ENCODE peak calls at places on chromosomes 13 and 19, in seven cellular contexts. W is AG10803, B is HCT116, N is mucosa of descending colon, O is HL-60, Q is suprapubic skin, V is neural progenitor cell. H is an unnamed sample.

GRCh38 chr19:39411006-39411831 is 1.2 kb upstream of the PLEKHG2 start:
- DNase-seq in W (peak), B (no peak), N (peak), O (peak), Q (peak), V (no peak), H (no peak)

GRCh38 chr13:113979791-113980471 is 6.1 kb upstream of the C13orf46 start:
- DNase-seq in W (no peak), B (no peak), N (no peak), O (no peak), Q (no peak), V (no peak), H (no peak)

GRCh38 chr13:34128661-34129060 is 310.7 kb downstream of the RFC3 start:
- DNase-seq in W (peak), B (no peak), N (no peak), O (no peak), Q (no peak), V (no peak), H (no peak)

GRCh38 chr13:62512194-62513141 is 1096.8 kb upstream of the PCDH20 start:
- DNase-seq in W (peak), B (peak), N (peak), O (peak), Q (no peak), V (peak), H (no peak)

GRCh38 chr19:6216236-6216995 is 63.4 kb downstream of the MLLT1 start:
- DNase-seq in W (no peak), B (no peak), N (no peak), O (no peak), Q (no peak), V (no peak), H (no peak)

GRCh38 chr19:54388001-54388802 is 23.5 kb upstream of the LAIR1 start:
- DNase-seq in W (no peak), B (no peak), N (no peak), O (peak), Q (no peak), V (no peak), H (no peak)

GRCh38 chr13:43133792-43134191 is 110.4 kb downstream of the DNAJC15 start:
- DNase-seq in W (no peak), B (no peak), N (no peak), O (no peak), Q (no peak), V (no peak), H (no peak)

GRCh38 chr13:60019119-60019993 is 144.4 kb downstream of the DIAPH3 start:
- DNase-seq in W (peak), B (no peak), N (no peak), O (no peak), Q (no peak), V (no peak), H (no peak)

GRCh38 chr13:87656311-87656710 is 14.9 kb upstream of the SLITRK5 start:
- DNase-seq in W (no peak), B (no peak), N (no peak), O (no peak), Q (no peak), V (peak), H (no peak)

GRCh38 chr19:12939908-12940533 is 1.6 kb downstream of the CALR start:
- DNase-seq in W (no peak), B (no peak), N (no peak), O (no peak), Q (no peak), V (no peak), H (no peak)

GRCh38 chr13:95360464-95361097 is 59.3 kb upstream of the ABCC4 start:
- DNase-seq in W (no peak), B (no peak), N (no peak), O (no peak), Q (no peak), V (no peak), H (no peak)

GRCh38 chr19:58366576-58367430 is 4.3 kb upstream of the ZNF497 start:
- DNase-seq in W (no peak), B (no peak), N (no peak), O (no peak), Q (no peak), V (no peak), H (no peak)

GRCh38 chr19:39946532-39946931 is 12.1 kb upstream of the FCGBP start:
- DNase-seq in W (no peak), B (no peak), N (no peak), O (peak), Q (no peak), V (no peak), H (peak)

GRCh38 chr19:1251233-1251502 is 2.8 kb downstream of the MIDN start:
- DNase-seq in W (peak), B (no peak), N (peak), O (no peak), Q (peak), V (peak), H (no peak)

GRCh38 chr13:23654111-23655110 is 84.2 kb downstream of the TNFRSF19 start:
- DNase-seq in W (peak), B (no peak), N (no peak), O (peak), Q (no peak), V (no peak), H (peak)

GRCh38 chr13:51125495-51126226 is 14.6 kb upstream of the C13orf42 start:
- DNase-seq in W (peak), B (peak), N (peak), O (peak), Q (no peak), V (peak), H (peak)

GRCh38 chr19:28667348-28667977 is 545.5 kb downstream of the UQCRFS1 start:
- DNase-seq in W (no peak), B (no peak), N (no peak), O (no peak), Q (no peak), V (no peak), H (no peak)

GRCh38 chr19:46478356-46478986 is 7.1 kb upstream of the PNMA8A start:
- DNase-seq in W (peak), B (no peak), N (no peak), O (no peak), Q (no peak), V (peak), H (no peak)

GRCh38 chr13:41652735-41653361 is 195.5 kb downstream of the RGCC start:
- DNase-seq in W (peak), B (peak), N (peak), O (peak), Q (no peak), V (peak), H (no peak)

GRCh38 chr13:26872444-26873173 is 112.0 kb upstream of the GPR12 start:
- DNase-seq in W (peak), B (peak), N (peak), O (peak), Q (no peak), V (peak), H (no peak)

GRCh38 chr19:35895911-35896642 is 4.3 kb downstream of the NFKBID start:
- DNase-seq in W (no peak), B (no peak), N (no peak), O (no peak), Q (no peak), V (no peak), H (no peak)

GRCh38 chr13:42258747-42259146 is 13.2 kb upstream of the AKAP11 start:
- DNase-seq in W (no peak), B (no peak), N (no peak), O (no peak), Q (no peak), V (no peak), H (no peak)

GRCh38 chr19:16398530-16399241 is 73.1 kb downstream of the EPS15L1 start:
- DNase-seq in W (no peak), B (no peak), N (no peak), O (no peak), Q (no peak), V (no peak), H (no peak)

GRCh38 chr13:50170447-50171037 is 155.3 kb downstream of the KCNRG start:
- DNase-seq in W (peak), B (no peak), N (no peak), O (no peak), Q (no peak), V (no peak), H (no peak)

GRCh38 chr19:4914736-4915501 is 5.6 kb downstream of the UHRF1 start:
- DNase-seq in W (peak), B (peak), N (peak), O (peak), Q (no peak), V (no peak), H (no peak)

GRCh38 chr19:2328401-2329161 is at the start of the genes LSM7 and SPPL2B:
- DNase-seq in W (peak), B (peak), N (peak), O (peak), Q (peak), V (peak), H (peak)

GRCh38 chr13:47816835-47817234 is 184.2 kb downstream of the SUCLA2 start:
- DNase-seq in W (no peak), B (no peak), N (no peak), O (no peak), Q (no peak), V (peak), H (no peak)

GRCh38 chr13:43229506-43229905 is 206.1 kb downstream of the DNAJC15 start:
- DNase-seq in W (peak), B (no peak), N (no peak), O (no peak), Q (no peak), V (no peak), H (peak)

GRCh38 chr13:80823472-80823871 is 482.5 kb upstream of the SPRY2 start:
- DNase-seq in W (no peak), B (no peak), N (no peak), O (no peak), Q (no peak), V (no peak), H (no peak)

GRCh38 chr13:69571606-69572323 is 535.9 kb upstream of the ATXN8OS start:
- DNase-seq in W (no peak), B (no peak), N (no peak), O (no peak), Q (no peak), V (no peak), H (no peak)

GRCh38 chr13:104171132-104171531 is 1104.9 kb upstream of the SLC10A2 start:
- DNase-seq in W (no peak), B (no peak), N (no peak), O (no peak), Q (no peak), V (no peak), H (no peak)

GRCh38 chr13:68056816-68057710 is 826.9 kb upstream of the PCDH9 start:
- DNase-seq in W (no peak), B (no peak), N (peak), O (no peak), Q (no peak), V (no peak), H (no peak)

GRCh38 chr13:26498524-26499208 is 58.8 kb upstream of the WASF3 start:
- DNase-seq in W (no peak), B (no peak), N (no peak), O (no peak), Q (no peak), V (no peak), H (no peak)

GRCh38 chr13:108929532-108929931 is 300.1 kb downstream of the MYO16 start:
- DNase-seq in W (peak), B (no peak), N (no peak), O (no peak), Q (no peak), V (no peak), H (no peak)

GRCh38 chr13:114107686-114108081 is 24.7 kb downstream of the RASA3 start:
- DNase-seq in W (peak), B (no peak), N (peak), O (no peak), Q (peak), V (no peak), H (no peak)

GRCh38 chr13:60572003-60572792 is 175.2 kb downstream of the TDRD3 start:
- DNase-seq in W (peak), B (no peak), N (peak), O (peak), Q (no peak), V (peak), H (no peak)

GRCh38 chr13:40910324-40911050 is 108.6 kb downstream of the ELF1 start:
- DNase-seq in W (peak), B (no peak), N (no peak), O (no peak), Q (no peak), V (no peak), H (no peak)

GRCh38 chr19:17525141-17525540 is 13.7 kb downstream of the PGLS start:
- DNase-seq in W (no peak), B (no peak), N (no peak), O (no peak), Q (no peak), V (no peak), H (no peak)

GRCh38 chr19:10000171-10000826 is 10.0 kb downstream of the COL5A3 start:
- DNase-seq in W (peak), B (peak), N (peak), O (peak), Q (no peak), V (peak), H (no peak)

GRCh38 chr19:46023311-46023779 is 492 bp upstream of the PGLYRP1 start:
- DNase-seq in W (no peak), B (no peak), N (no peak), O (peak), Q (peak), V (no peak), H (no peak)

GRCh38 chr19:30880551-30880950 is 468.7 kb downstream of the TSHZ3 start:
- DNase-seq in W (no peak), B (no peak), N (no peak), O (no peak), Q (no peak), V (no peak), H (no peak)

GRCh38 chr19:30880151-30880550 is 469.1 kb downstream of the TSHZ3 start:
- DNase-seq in W (no peak), B (no peak), N (no peak), O (no peak), Q (no peak), V (no peak), H (no peak)

GRCh38 chr19:30877591-30878230 is 471.5 kb downstream of the TSHZ3 start:
- DNase-seq in W (no peak), B (no peak), N (peak), O (no peak), Q (no peak), V (no peak), H (no peak)

GRCh38 chr19:30879225-30879624 is 470.0 kb downstream of the TSHZ3 start:
- DNase-seq in W (no peak), B (no peak), N (no peak), O (no peak), Q (no peak), V (no peak), H (no peak)

GRCh38 chr19:30878456-30878855 is 470.8 kb downstream of the TSHZ3 start:
- DNase-seq in W (no peak), B (no peak), N (no peak), O (no peak), Q (no peak), V (no peak), H (no peak)
- H3K4me3 ChIP-seq in W (no peak), B (no peak), N (no peak), O (no peak), Q (no peak), V (no peak), H (no peak)

DNA sequence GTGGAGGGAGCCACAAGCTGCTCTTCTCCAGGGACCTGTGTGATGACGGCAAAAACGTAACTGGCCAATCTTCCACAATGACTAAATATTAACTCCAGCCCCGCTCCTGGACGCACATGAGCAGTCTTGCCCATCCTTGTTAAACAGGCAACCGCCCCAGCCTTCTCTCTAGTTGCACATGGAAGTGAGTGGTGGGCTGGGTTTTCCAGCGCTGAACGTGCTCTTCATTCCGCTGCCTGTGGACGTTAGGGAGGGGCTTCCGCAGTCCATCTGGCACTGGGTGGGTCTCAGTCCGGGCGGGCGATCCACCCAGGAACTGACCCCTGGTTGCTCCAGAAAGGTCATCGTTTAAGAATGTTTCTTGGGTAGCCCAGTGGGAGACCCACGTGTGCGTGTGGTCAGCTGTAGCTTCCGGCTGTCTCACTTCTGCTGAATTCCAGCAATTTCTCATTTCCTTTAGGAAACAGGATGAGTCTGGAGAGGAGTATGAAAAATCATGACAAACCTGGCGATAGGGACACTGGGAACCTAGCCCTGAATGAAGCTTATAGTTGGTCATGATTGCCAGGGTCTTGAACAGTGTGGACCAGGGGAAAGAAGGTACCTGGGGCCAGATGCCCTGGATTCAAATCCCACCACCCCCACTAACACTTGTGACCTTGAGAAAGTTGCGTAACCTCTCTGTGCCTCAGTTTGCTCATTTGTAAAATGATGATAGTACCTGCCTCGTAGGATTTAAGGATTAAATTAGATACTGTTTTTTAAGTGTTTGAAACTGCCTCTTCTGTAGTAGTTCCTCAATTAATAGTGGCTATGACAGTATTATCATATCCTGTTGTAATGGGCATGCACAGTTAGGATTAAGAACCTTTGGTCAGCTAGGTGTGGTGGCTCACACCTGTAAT is 92.6 kb downstream of the SIPA1L3 start:
- DNase-seq in W (peak), B (peak), N (no peak), O (no peak), Q (no peak), V (no peak), H (no peak)
- H3K4me3 ChIP-seq in W (no peak), B (peak), N (no peak), O (no peak), Q (no peak), V (no peak), H (no peak)

GRCh38 chr19:52688335-52688734 is 46.5 kb downstream of the ZNF611 start:
- DNase-seq in W (no peak), B (no peak), N (no peak), O (no peak), Q (no peak), V (no peak), H (no peak)

GRCh38 chr19:52690395-52691214 is 44.2 kb downstream of the ZNF611 start:
- DNase-seq in W (peak), B (peak), N (peak), O (peak), Q (peak), V (peak), H (peak)

GRCh38 chr19:52689804-52690394 is 44.9 kb downstream of the ZNF611 start:
- DNase-seq in W (peak), B (no peak), N (peak), O (peak), Q (peak), V (peak), H (peak)

GRCh38 chr19:52685811-52686210 is 47.7 kb upstream of the ZNF83 start:
- DNase-seq in W (no peak), B (no peak), N (no peak), O (no peak), Q (no peak), V (no peak), H (no peak)

DNA sequence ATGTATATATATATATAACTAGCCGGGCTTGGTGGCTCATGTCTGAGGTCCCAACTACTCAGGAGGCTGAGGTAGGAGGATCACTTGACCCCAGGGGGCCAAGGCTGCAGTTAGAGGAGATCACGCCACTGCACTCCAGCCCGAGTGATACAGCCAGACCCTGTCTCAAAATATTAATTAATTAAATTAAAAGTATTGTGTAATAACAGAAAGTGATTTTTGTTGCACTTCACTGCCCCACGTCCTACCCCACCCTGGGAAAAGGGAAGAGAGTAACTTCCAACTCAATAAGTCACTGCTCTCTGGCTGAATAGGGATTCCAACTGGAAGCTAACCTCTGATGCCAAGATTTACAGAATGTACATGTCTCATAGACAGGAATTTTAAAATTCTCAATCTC is 47.2 kb downstream of the ZNF611 start:
- DNase-seq in W (no peak), B (no peak), N (no peak), O (no peak), Q (no peak), V (no peak), H (no peak)
- H3K4me3 ChIP-seq in W (no peak), B (no peak), N (no peak), O (no peak), Q (no peak), V (no peak), H (no peak)

GRCh38 chr19:7515471-7516226 is at the start of gene ZNF358:
- DNase-seq in W (peak), B (no peak), N (peak), O (no peak), Q (no peak), V (peak), H (no peak)

GRCh38 chr19:7516878-7517277 is 975 bp downstream of the ZNF358 start:
- DNase-seq in W (no peak), B (no peak), N (no peak), O (no peak), Q (no peak), V (no peak), H (no peak)

GRCh38 chr19:7516281-7516862 is 469 bp downstream of the ZNF358 start:
- DNase-seq in W (no peak), B (no peak), N (no peak), O (no peak), Q (no peak), V (peak), H (no peak)

GRCh38 chr19:7513809-7514642 is 1.9 kb upstream of the ZNF358 start:
- DNase-seq in W (no peak), B (no peak), N (no peak), O (no peak), Q (no peak), V (no peak), H (no peak)

DNA sequence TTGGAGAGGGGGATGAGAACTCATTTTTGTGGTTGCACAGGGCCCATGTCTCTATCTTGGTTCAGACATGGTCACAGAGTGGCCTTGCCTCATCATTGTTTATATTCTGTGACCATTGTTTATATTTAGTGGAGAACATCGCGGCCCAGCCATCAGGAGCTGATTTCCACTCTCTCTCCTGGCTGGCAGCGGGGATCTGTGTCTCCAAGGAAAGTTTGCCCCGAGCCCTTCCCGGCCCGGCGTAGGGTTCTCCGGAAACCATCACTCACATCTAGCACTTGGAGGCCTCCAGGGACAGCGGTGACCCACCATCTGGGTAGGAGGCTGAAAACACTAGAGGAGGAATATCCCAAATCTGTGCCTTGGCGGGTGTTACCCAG is 822 bp upstream of the ZNF358 start:
- DNase-seq in W (no peak), B (no peak), N (no peak), O (no peak), Q (no peak), V (no peak), H (no peak)
- H3K4me3 ChIP-seq in W (peak), B (peak), N (no peak), O (no peak), Q (peak), V (no peak), H (peak)

GRCh38 chr19:31141301-31141700 is 207.9 kb downstream of the TSHZ3 start:
- DNase-seq in W (no peak), B (no peak), N (no peak), O (no peak), Q (no peak), V (no peak), H (no peak)
- H3K4me3 ChIP-seq in W (no peak), B (no peak), N (no peak), O (no peak), Q (no peak), V (no peak), H (no peak)

GRCh38 chr19:19206938-19207337 is 3.7 kb upstream of the NR2C2AP start:
- DNase-seq in W (no peak), B (no peak), N (no peak), O (no peak), Q (no peak), V (no peak), H (no peak)

GRCh38 chr19:19207637-19208582 is 3.8 kb upstream of the NCAN start:
- DNase-seq in W (no peak), B (no peak), N (peak), O (no peak), Q (no peak), V (no peak), H (no peak)

GRCh38 chr19:19212866-19213265 is 1.1 kb downstream of the NCAN start:
- DNase-seq in W (no peak), B (no peak), N (no peak), O (no peak), Q (no peak), V (no peak), H (no peak)

GRCh38 chr19:19211499-19212432 is at the start of gene NCAN:
- DNase-seq in W (no peak), B (no peak), N (no peak), O (no peak), Q (no peak), V (peak), H (no peak)

GRCh38 chr19:19209372-19209771 is 2.4 kb upstream of the NCAN start:
- DNase-seq in W (no peak), B (no peak), N (no peak), O (no peak), Q (no peak), V (no peak), H (no peak)
- H3K4me3 ChIP-seq in W (no peak), B (no peak), N (no peak), O (no peak), Q (no peak), V (no peak), H (no peak)